ENCODE peak calls at places on chromosomes 4 and X, in ten cellular contexts. One of them, this sample, is unnamed.
A peak's percentile ranks its signal among the peaks of the same experiment; 100 is the strongest.

GRCh38 chr4:10212400-10212799 is 95.8 kb upstream of the WDR1 start:
- DNase-seq in mesothelial cell of epicardium: no peak
- DNase-seq in left lung: no peak
- DNase-seq in Caco-2: no peak
- DNase-seq in adipocyte: no peak
- DNase-seq in occipital lobe: no peak
- DNase-seq in kidney: no peak
- DNase-seq in upper lobe of right lung: no peak
- DNase-seq in CD4-positive, alpha-beta T cell: no peak
- DNase-seq in NCI-H69: no peak
- DNase-seq in this sample: peak; percentile 74

GRCh38 chr4:94486372-94486801 is 34.6 kb downstream of the PDLIM5 start:
- DNase-seq in CD4-positive, alpha-beta T cell: no peak
- DNase-seq in left lung: no peak
- DNase-seq in NCI-H69: peak; percentile 19
- DNase-seq in mesothelial cell of epicardium: no peak
- DNase-seq in occipital lobe: no peak
- DNase-seq in kidney: no peak
- DNase-seq in Caco-2: no peak
- DNase-seq in upper lobe of right lung: no peak
- DNase-seq in adipocyte: no peak
- DNase-seq in this sample: peak; percentile 67

GRCh38 chrX:103254171-103254824 is 657 bp downstream of the TCEAL8 start:
- DNase-seq in adipocyte: peak; percentile 51
- DNase-seq in CD4-positive, alpha-beta T cell: peak; percentile 7
- DNase-seq in kidney: peak; percentile 84
- DNase-seq in left lung: peak; percentile 71
- DNase-seq in occipital lobe: peak; percentile 32
- DNase-seq in Caco-2: peak; percentile 27
- DNase-seq in mesothelial cell of epicardium: no peak
- DNase-seq in NCI-H69: peak; percentile 70
- DNase-seq in upper lobe of right lung: peak; percentile 78
- DNase-seq in this sample: peak; percentile 23

GRCh38 chrX:52424658-52425057 is 55.8 kb downstream of the XAGE2 start:
- DNase-seq in CD4-positive, alpha-beta T cell: no peak
- DNase-seq in Caco-2: no peak
- DNase-seq in left lung: no peak
- DNase-seq in NCI-H69: no peak
- DNase-seq in mesothelial cell of epicardium: no peak
- DNase-seq in upper lobe of right lung: no peak
- DNase-seq in occipital lobe: no peak
- DNase-seq in adipocyte: peak; percentile 10
- DNase-seq in kidney: no peak
- DNase-seq in this sample: peak; percentile 1

GRCh38 chrX:1529328-1529727 is 7.7 kb downstream of the P2RY8 start:
- DNase-seq in upper lobe of right lung: peak; percentile 18
- DNase-seq in adipocyte: no peak
- DNase-seq in kidney: no peak
- DNase-seq in mesothelial cell of epicardium: no peak
- DNase-seq in Caco-2: no peak
- DNase-seq in NCI-H69: no peak
- DNase-seq in CD4-positive, alpha-beta T cell: no peak
- DNase-seq in left lung: no peak
- DNase-seq in occipital lobe: no peak
- DNase-seq in this sample: no peak

GRCh38 chrX:83008415-83008814 is 499.7 kb upstream of the POU3F4 start:
- DNase-seq in upper lobe of right lung: no peak
- DNase-seq in Caco-2: peak; percentile 1
- DNase-seq in kidney: no peak
- DNase-seq in adipocyte: peak; percentile 14
- DNase-seq in CD4-positive, alpha-beta T cell: no peak
- DNase-seq in mesothelial cell of epicardium: no peak
- DNase-seq in NCI-H69: no peak
- DNase-seq in occipital lobe: no peak
- DNase-seq in left lung: no peak
- DNase-seq in this sample: peak; percentile 0

GRCh38 chrX:71543316-71543715 is 10.4 kb downstream of the OGT start:
- DNase-seq in Caco-2: no peak
- DNase-seq in adipocyte: peak; percentile 60
- DNase-seq in upper lobe of right lung: no peak
- DNase-seq in occipital lobe: no peak
- DNase-seq in kidney: no peak
- DNase-seq in CD4-positive, alpha-beta T cell: no peak
- DNase-seq in mesothelial cell of epicardium: no peak
- DNase-seq in left lung: no peak
- DNase-seq in NCI-H69: no peak
- DNase-seq in this sample: peak; percentile 95

GRCh38 chrX:110964761-110965160 is 131.2 kb upstream of the PAK3 start:
- DNase-seq in adipocyte: no peak
- DNase-seq in left lung: no peak
- DNase-seq in mesothelial cell of epicardium: no peak
- DNase-seq in NCI-H69: peak; percentile 62
- DNase-seq in occipital lobe: peak; percentile 2
- DNase-seq in upper lobe of right lung: no peak
- DNase-seq in CD4-positive, alpha-beta T cell: no peak
- DNase-seq in kidney: no peak
- DNase-seq in Caco-2: no peak
- DNase-seq in this sample: no peak

GRCh38 chr4:83870551-83870950 is 334.6 kb downstream of the GPAT3 start:
- DNase-seq in occipital lobe: no peak
- DNase-seq in Caco-2: no peak
- DNase-seq in mesothelial cell of epicardium: no peak
- DNase-seq in NCI-H69: no peak
- DNase-seq in upper lobe of right lung: no peak
- DNase-seq in left lung: no peak
- DNase-seq in kidney: no peak
- DNase-seq in CD4-positive, alpha-beta T cell: no peak
- DNase-seq in adipocyte: no peak
- DNase-seq in this sample: no peak

GRCh38 chr4:3747582-3747906 is 18.6 kb upstream of the ADRA2C start:
- DNase-seq in left lung: no peak
- DNase-seq in adipocyte: peak; percentile 25
- DNase-seq in occipital lobe: no peak
- DNase-seq in Caco-2: peak; percentile 17
- DNase-seq in mesothelial cell of epicardium: no peak
- DNase-seq in NCI-H69: no peak
- DNase-seq in kidney: no peak
- DNase-seq in upper lobe of right lung: no peak
- DNase-seq in CD4-positive, alpha-beta T cell: no peak
- DNase-seq in this sample: no peak

GRCh38 chr4:5746829-5747745 is 36.1 kb downstream of the EVC start:
- DNase-seq in CD4-positive, alpha-beta T cell: no peak
- DNase-seq in Caco-2: no peak
- DNase-seq in kidney: no peak
- DNase-seq in left lung: no peak
- DNase-seq in mesothelial cell of epicardium: peak; percentile 20
- DNase-seq in occipital lobe: no peak
- DNase-seq in NCI-H69: no peak
- DNase-seq in adipocyte: peak; percentile 62
- DNase-seq in upper lobe of right lung: peak; percentile 31
- DNase-seq in this sample: peak; percentile 59

GRCh38 chr4:73728091-73728741 is 12.2 kb upstream of the CXCL8 start:
- DNase-seq in occipital lobe: no peak
- DNase-seq in NCI-H69: no peak
- DNase-seq in mesothelial cell of epicardium: no peak
- DNase-seq in adipocyte: no peak
- DNase-seq in CD4-positive, alpha-beta T cell: no peak
- DNase-seq in upper lobe of right lung: no peak
- DNase-seq in kidney: no peak
- DNase-seq in left lung: no peak
- DNase-seq in Caco-2: no peak
- DNase-seq in this sample: no peak

GRCh38 chr4:26084414-26084813 is 170.4 kb downstream of the SMIM20 start:
- DNase-seq in CD4-positive, alpha-beta T cell: no peak
- DNase-seq in kidney: no peak
- DNase-seq in occipital lobe: no peak
- DNase-seq in upper lobe of right lung: no peak
- DNase-seq in mesothelial cell of epicardium: no peak
- DNase-seq in adipocyte: no peak
- DNase-seq in left lung: no peak
- DNase-seq in NCI-H69: no peak
- DNase-seq in Caco-2: no peak
- DNase-seq in this sample: no peak